ENCODE peak calls at places on chromosomes 5 and 9, in ten cellular contexts. O is neuronal stem cell, M is psoas muscle, H is cardiac muscle cell, F is left lung, Z is adrenal gland, W is uterus, B is substantia nigra, E is aorta, X is heart right ventricle. U is an unnamed sample.

GRCh38 chr9:98432134-98432533 is 176.7 kb upstream of the TBC1D2 start:
- DNase-seq in O (no peak), Z (no peak), M (no peak), H (no peak), X (no peak), F (no peak), W (no peak), E (no peak), B (no peak), U (no peak)

GRCh38 chr9:101566904-101567724 is 27.7 kb downstream of the PPP3R2 start:
- DNase-seq in O (no peak), X (no peak), F (no peak), E (no peak), M (no peak), B (no peak), H (peak; percentile 37), W (no peak), Z (no peak), U (no peak)

GRCh38 chr5:52922384-52922783 is 66.8 kb upstream of the ITGA2 start:
- DNase-seq in H (peak; percentile 90), B (no peak), Z (peak; percentile 49), X (no peak), W (no peak), O (no peak), E (no peak), M (no peak), F (no peak), U (peak; percentile 87)

GRCh38 chr5:10676224-10676623 is 84.8 kb downstream of the DAP start:
- DNase-seq in E (no peak), H (no peak), Z (no peak), B (no peak), F (no peak), M (no peak), X (no peak), O (no peak), W (no peak), U (no peak)

GRCh38 chr5:166509085-166509484 is 1782.4 kb upstream of the WWC1 start:
- DNase-seq in F (no peak), X (no peak), B (no peak), W (no peak), Z (no peak), H (peak; percentile 43), E (no peak), M (no peak), O (peak; percentile 50), U (no peak)

GRCh38 chr5:54159837-54160215 is 150.5 kb downstream of the ARL15 start:
- DNase-seq in F (no peak), E (no peak), B (no peak), Z (no peak), H (no peak), W (no peak), O (no peak), M (no peak), X (no peak), U (no peak)

GRCh38 chr5:67214713-67215591 is 18.4 kb upstream of the CD180 start:
- DNase-seq in Z (no peak), E (no peak), H (no peak), W (no peak), X (no peak), O (no peak), M (no peak), B (no peak), F (no peak), U (no peak)

GRCh38 chr5:35924950-35925722 is 13.3 kb downstream of the CAPSL start:
- DNase-seq in X (peak; percentile 45), M (peak; percentile 62), O (peak; percentile 48), E (peak; percentile 79), H (peak; percentile 69), Z (peak; percentile 77), W (peak; percentile 53), B (peak; percentile 36), F (peak; percentile 89), U (no peak)

GRCh38 chr5:158886086-158886485 is 213.6 kb downstream of the EBF1 start:
- DNase-seq in B (no peak), W (no peak), E (no peak), F (no peak), M (no peak), Z (no peak), X (no peak), O (no peak), H (peak; percentile 28), U (no peak)

GRCh38 chr5:58545912-58546311 is 37.0 kb upstream of the RAB3C start:
- DNase-seq in H (no peak), F (no peak), M (no peak), W (no peak), Z (no peak), E (no peak), X (no peak), B (no peak), O (no peak), U (no peak)

GRCh38 chr5:44887722-44888121 is 79.0 kb downstream of the MRPS30 start:
- DNase-seq in X (no peak), H (no peak), E (no peak), W (no peak), O (no peak), M (no peak), Z (no peak), F (no peak), B (no peak), U (no peak)

GRCh38 chr9:134376386-134377142 is 50.3 kb downstream of the RXRA start:
- DNase-seq in B (no peak), X (peak; percentile 54), M (peak; percentile 87), W (no peak), Z (peak; percentile 75), H (no peak), O (no peak), F (no peak), E (no peak), U (no peak)

GRCh38 chr9:134378901-134379338 is 52.7 kb downstream of the RXRA start:
- DNase-seq in M (peak; percentile 87), W (no peak), F (no peak), Z (peak; percentile 80), X (peak; percentile 68), O (no peak), E (no peak), B (no peak), H (peak; percentile 47), U (no peak)

GRCh38 chr9:134377143-134377484 is 50.9 kb downstream of the RXRA start:
- DNase-seq in B (no peak), X (no peak), E (no peak), O (no peak), M (no peak), Z (no peak), F (no peak), H (no peak), W (no peak), U (no peak)

GRCh38 chr9:134379774-134380431 is 53.6 kb downstream of the RXRA start:
- DNase-seq in X (no peak), F (no peak), Z (peak; percentile 77), B (no peak), M (peak; percentile 75), H (no peak), W (no peak), O (no peak), E (no peak), U (no peak)

GRCh38 chr9:134377976-134378375 is 51.7 kb downstream of the RXRA start:
- DNase-seq in Z (peak; percentile 92), O (no peak), W (no peak), M (peak; percentile 95), B (no peak), E (no peak), F (peak; percentile 90), X (peak; percentile 76), H (no peak), U (no peak)
- H3K27ac ChIP-seq in Z (peak overlapping the region; percentile 93), O (no peak overlapping the region), W (peak overlapping the region; percentile 29), M (peak overlapping the region; percentile 92), B (peak overlapping the region; percentile 66), E (no peak overlapping the region), F (peak overlapping the region; percentile 31), X (peak overlapping the region; percentile 83), H (no peak overlapping the region), U (peak overlapping the region; percentile 86)

GRCh38 chr9:129347323-129348120 is 169.5 kb upstream of the IER5L start:
- DNase-seq in F (peak; percentile 86), O (no peak), E (no peak), X (no peak), H (peak; percentile 75), B (no peak), Z (no peak), W (peak; percentile 46), M (no peak), U (no peak)
- H3K27ac ChIP-seq in F (peak overlapping the region; percentile 95), O (no peak overlapping the region), E (no peak overlapping the region), X (no peak overlapping the region), H (no peak overlapping the region), B (no peak overlapping the region), Z (no peak overlapping the region), W (no peak overlapping the region), M (no peak overlapping the region), U (no peak overlapping the region)

GRCh38 chr5:177405312-177405711 is 4.1 kb downstream of the F12 start:
- DNase-seq in W (no peak), F (no peak), Z (no peak), B (no peak), H (no peak), M (no peak), E (no peak), X (no peak), O (no peak), U (no peak)

GRCh38 chr5:177403194-177403825 is 2.8 kb upstream of the PFN3 start:
- DNase-seq in O (peak; percentile 32), Z (no peak), F (no peak), X (no peak), W (no peak), B (no peak), M (peak; percentile 54), H (no peak), E (no peak), U (no peak)

GRCh38 chr5:177405805-177406204 is 3.6 kb downstream of the F12 start:
- DNase-seq in Z (no peak), M (no peak), W (no peak), X (no peak), B (no peak), H (no peak), E (no peak), F (peak; percentile 91), O (no peak), U (no peak)

GRCh38 chr5:177403826-177404640 is 3.6 kb upstream of the PFN3 start:
- DNase-seq in X (peak; percentile 86), W (peak; percentile 80), B (peak; percentile 23), Z (peak; percentile 87), E (peak; percentile 96), M (peak; percentile 93), O (peak; percentile 54), F (peak; percentile 98), H (peak; percentile 90), U (no peak)

DNA sequence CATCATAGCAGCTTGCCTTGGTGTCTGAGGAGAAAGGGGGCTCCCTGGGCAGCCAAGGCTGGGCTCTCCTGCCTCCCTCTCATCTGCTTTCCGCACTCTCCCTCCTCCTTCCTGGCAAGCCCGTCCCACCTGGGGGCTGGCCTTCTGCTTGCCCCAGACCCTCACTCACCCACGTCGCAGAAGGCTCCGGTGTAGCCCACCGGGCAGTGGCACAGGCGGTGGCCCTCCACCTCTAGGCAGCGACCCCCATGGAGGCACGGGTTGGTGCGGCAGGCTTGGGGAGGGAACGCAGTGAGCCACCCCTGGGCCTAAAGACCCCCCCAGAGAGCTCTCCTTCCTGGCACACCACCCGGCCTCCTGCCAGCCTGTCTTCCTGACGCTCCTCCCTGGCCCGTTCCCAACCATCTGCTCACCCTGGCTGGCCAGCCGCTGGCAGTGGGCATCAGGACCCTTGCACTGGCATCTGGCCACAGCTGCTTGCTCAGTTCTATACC is 4.2 kb upstream of the PFN3 start:
- DNase-seq in X (no peak), E (no peak), F (no peak), B (no peak), H (no peak), O (no peak), W (no peak), M (no peak), Z (no peak), U (no peak)
- H3K27ac ChIP-seq in X (no peak overlapping the region), E (no peak overlapping the region), F (no peak overlapping the region), B (no peak overlapping the region), H (no peak overlapping the region), O (no peak overlapping the region), W (no peak overlapping the region), M (no peak overlapping the region), Z (no peak overlapping the region), U (no peak overlapping the region)

GRCh38 chr5:155466851-155467250 is 453.3 kb downstream of the KIF4B start:
- DNase-seq in H (no peak), O (no peak), B (no peak), Z (no peak), F (no peak), W (no peak), X (no peak), E (no peak), M (no peak), U (no peak)
- H3K27ac ChIP-seq in H (no peak overlapping the region), O (no peak overlapping the region), B (no peak overlapping the region), Z (no peak overlapping the region), F (no peak overlapping the region), W (no peak overlapping the region), X (no peak overlapping the region), E (no peak overlapping the region), M (no peak overlapping the region), U (no peak overlapping the region)